ENCODE peak calls at places on chromosomes 1 and 21, in nine cellular contexts. E is cardiac fibroblast, B is glutamatergic neuron, S is nephron progenitor cell, W is type B pancreatic cell, G is GM06990, F is HFFc6, J is Peyer's patch, D is Calu3. H is an unnamed sample.

GRCh38 chr1:108725906-108726305 is 13.2 kb downstream of the FNDC7 start:
- DNase-seq in S (no peak), J (no peak), E (no peak), D (no peak), G (no peak), B (no peak), W (no peak), F (no peak), H (no peak)

GRCh38 chr1:77220687-77221463 is 1.6 kb upstream of the PIGK start:
- DNase-seq in B (no peak), E (peak; percentile 77), S (no peak), G (no peak), J (no peak), F (no peak), W (no peak), D (no peak), H (no peak)

GRCh38 chr1:231584117-231584516 is 42.5 kb upstream of the DISC1 start:
- DNase-seq in W (no peak), E (peak; percentile 92), J (no peak), D (peak; percentile 18), B (no peak), G (no peak), S (no peak), F (peak; percentile 77), H (peak; percentile 33)

GRCh38 chr1:41537257-41537656 is 52.8 kb upstream of the EDN2 start:
- DNase-seq in W (no peak), S (no peak), E (no peak), J (peak; percentile 42), G (no peak), D (no peak), F (peak; percentile 73), B (no peak), H (no peak)

GRCh38 chr1:50750021-50750619 is 209.9 kb downstream of the FAF1 start:
- DNase-seq in E (peak; percentile 56), F (peak; percentile 30), G (no peak), S (no peak), W (no peak), D (peak; percentile 44), B (peak; percentile 22), J (no peak), H (no peak)

GRCh38 chr21:45506836-45507522 is 35.3 kb downstream of the SLC19A1 start:
- DNase-seq in S (no peak), G (no peak), E (no peak), D (no peak), J (no peak), B (peak; percentile 11), W (peak; percentile 52), F (no peak), H (no peak)

GRCh38 chr1:109024651-109025050 is 17.3 kb downstream of the WDR47 start:
- DNase-seq in F (no peak), B (no peak), E (no peak), D (no peak), J (no peak), S (no peak), G (no peak), W (no peak), H (no peak)

GRCh38 chr21:45549670-45550463 is 7.6 kb upstream of the SLC19A1 start:
- DNase-seq in E (no peak), S (no peak), B (no peak), W (no peak), J (peak; percentile 65), G (peak; percentile 56), D (no peak), F (no peak), H (peak; percentile 65)

GRCh38 chr1:93614550-93615200 is 67.0 kb downstream of the BCAR3 start:
- DNase-seq in F (no peak), B (no peak), G (no peak), J (peak; percentile 77), D (peak; percentile 56), S (no peak), W (no peak), E (no peak), H (no peak)

GRCh38 chr1:156195853-156196252 is 1.9 kb downstream of the SLC25A44 start:
- DNase-seq in G (no peak), J (no peak), B (no peak), W (no peak), S (no peak), E (no peak), D (no peak), F (no peak), H (no peak)

GRCh38 chr1:2163205-2163604 is 31.4 kb downstream of the FAAP20 start:
- DNase-seq in S (no peak), J (no peak), E (no peak), F (no peak), B (no peak), D (no peak), W (no peak), G (no peak), H (no peak)
- TF ChIP-seq CTCF in S (no peak), J (no peak), E (no peak), F (peak; percentile 46), B (no peak), D (no peak), W (no peak), G (no peak), H (no peak)

DNA sequence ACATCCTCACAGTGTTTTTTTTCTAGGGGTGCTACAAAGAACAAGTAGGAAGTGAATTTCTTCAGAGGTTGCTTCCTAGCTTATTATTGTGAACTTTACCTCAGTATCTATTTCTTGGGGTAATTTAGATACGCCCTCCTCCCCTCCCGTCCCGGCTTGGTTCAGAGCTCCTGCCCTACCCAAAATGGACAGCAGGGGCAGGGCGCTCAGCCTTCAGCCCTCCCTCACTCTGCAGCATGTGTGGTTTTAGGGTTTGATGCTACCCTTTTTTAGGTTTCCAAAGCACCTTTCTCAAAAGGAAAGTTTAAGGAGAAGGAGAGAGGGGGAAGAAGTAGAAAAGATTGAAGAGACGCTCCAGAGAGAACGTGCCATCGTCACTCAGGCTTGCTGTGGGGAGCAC is 16.9 kb upstream of the POGK start:
- DNase-seq in D (no peak), F (no peak), W (no peak), E (no peak), G (no peak), J (no peak), S (no peak), B (no peak), H (no peak)
- TF ChIP-seq CTCF in D (no peak), F (peak; percentile 63), W (peak; percentile 68), E (peak; percentile 45), G (peak; percentile 30), J (no peak), S (peak; percentile 42), B (peak; percentile 50), H (no peak)

GRCh38 chr1:226677121-226678020 is 61.7 kb downstream of the ITPKB start:
- DNase-seq in J (peak; percentile 88), S (no peak), F (peak; percentile 88), D (no peak), W (no peak), E (peak; percentile 86), G (no peak), B (no peak), H (no peak)
- TF ChIP-seq CTCF in J (no peak), S (no peak), F (no peak), D (no peak), W (no peak), E (no peak), G (no peak), B (no peak), H (no peak)

GRCh38 chr1:222098382-222098781 is 356.5 kb upstream of the DUSP10 start:
- DNase-seq in S (no peak), J (no peak), D (no peak), E (no peak), F (no peak), B (no peak), W (no peak), G (no peak), H (no peak)

GRCh38 chr1:222095606-222096475 is 354.0 kb upstream of the DUSP10 start:
- DNase-seq in F (no peak), G (peak; percentile 13), E (no peak), B (peak; percentile 59), J (peak; percentile 65), S (peak; percentile 40), D (peak; percentile 58), W (no peak), H (peak; percentile 65)

GRCh38 chr1:222096883-222097282 is 355.0 kb upstream of the DUSP10 start:
- DNase-seq in G (no peak), B (no peak), S (no peak), E (peak; percentile 46), F (no peak), W (no peak), D (no peak), J (no peak), H (no peak)

GRCh38 chr1:222097646-222098045 is 355.8 kb upstream of the DUSP10 start:
- DNase-seq in F (no peak), E (no peak), W (no peak), J (no peak), G (no peak), S (no peak), D (peak; percentile 14), B (no peak), H (no peak)

DNA sequence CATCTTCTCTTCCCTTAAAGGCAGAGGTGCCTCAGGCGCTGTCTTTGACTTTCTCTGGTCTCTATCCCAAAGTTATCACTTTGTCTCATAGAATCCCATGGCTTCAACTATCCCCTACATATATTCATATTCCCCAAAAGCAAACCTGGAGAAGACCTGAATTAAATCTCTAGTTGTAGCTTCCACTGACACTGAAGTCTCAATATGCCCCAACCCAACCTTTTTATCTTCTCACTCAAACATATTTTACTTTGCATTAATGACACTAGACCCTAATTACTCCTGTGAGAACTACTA is 354.5 kb upstream of the DUSP10 start:
- DNase-seq in B (no peak), D (no peak), J (no peak), E (no peak), F (no peak), S (no peak), W (no peak), G (no peak), H (no peak)
- TF ChIP-seq CTCF in B (peak; percentile 25), D (no peak), J (no peak), E (no peak), F (peak; percentile 62), S (no peak), W (peak; percentile 28), G (no peak), H (no peak)